ENCODE peak calls at places on chromosome 22, in five cellular contexts. O, R, U, J and L are unnamed samples.
A peak's percentile ranks its signal among the peaks of the same experiment; 100 is the strongest.

GRCh38 chr22:49519117-49519737 is 308.4 kb downstream of the BRD1 start:
- DNase-seq in O (no peak), R (no peak), U (no peak), J (no peak), L (no peak)

GRCh38 chr22:25475554-25476022 is 88.9 kb upstream of the GRK3 start:
- DNase-seq in O (no peak), R (no peak), U (peak; percentile 46), J (peak; percentile 90), L (no peak)

GRCh38 chr22:46057762-46058420 is 80.9 kb upstream of the WNT7B start:
- DNase-seq in O (no peak), R (peak; percentile 23), U (no peak), J (peak; percentile 80), L (no peak)

GRCh38 chr22:22371031-22371541 is 126.5 kb downstream of the VPREB1 start:
- DNase-seq in O (no peak), R (no peak), U (no peak), J (no peak), L (no peak)

GRCh38 chr22:41215926-41216325 is 10.8 kb downstream of the L3MBTL2 start:
- DNase-seq in O (no peak), R (no peak), U (no peak), J (no peak), L (no peak)

GRCh38 chr22:27186643-27187042 is 529.3 kb downstream of the MIAT start:
- DNase-seq in O (no peak), R (no peak), U (no peak), J (no peak), L (no peak)

GRCh38 chr22:29270475-29271271 is 2.6 kb downstream of the EWSR1 start:
- DNase-seq in O (no peak), R (no peak), U (no peak), J (no peak), L (no peak)

GRCh38 chr22:36377022-36377631 is 10.6 kb downstream of the MYH9 start:
- DNase-seq in O (no peak), R (no peak), U (no peak), J (no peak), L (no peak)

GRCh38 chr22:41286639-41287091 is 678 bp upstream of the RANGAP1 start:
- DNase-seq in O (no peak), R (peak; percentile 32), U (no peak), J (peak; percentile 18), L (no peak)

GRCh38 chr22:45891471-45891995 is 85.4 kb downstream of the WNT7B start:
- DNase-seq in O (no peak), R (no peak), U (no peak), J (no peak), L (no peak)

GRCh38 chr22:17569971-17570511 is 6.7 kb downstream of the SLC25A18 start:
- DNase-seq in O (no peak), R (no peak), U (peak; percentile 61), J (no peak), L (no peak)

GRCh38 chr22:49717322-49717919 is 110.3 kb downstream of the BRD1 start:
- DNase-seq in O (no peak), R (no peak), U (no peak), J (no peak), L (no peak)

GRCh38 chr22:26555478-26555877 is 34.5 kb downstream of the TPST2 start:
- DNase-seq in O (no peak), R (no peak), U (no peak), J (no peak), L (no peak)

GRCh38 chr22:20819471-20819870 is 39.1 kb downstream of the PI4KA start:
- DNase-seq in O (no peak), R (no peak), U (no peak), J (no peak), L (no peak)

GRCh38 chr22:27329471-27329870 is 472.1 kb downstream of the MN1 start:
- DNase-seq in O (no peak), R (no peak), U (no peak), J (no peak), L (no peak)

GRCh38 chr22:42719656-42720262 is 911 bp downstream of the A4GALT start:
- DNase-seq in O (no peak), R (no peak), U (no peak), J (no peak), L (no peak)

GRCh38 chr22:19178065-19178658 is 374 bp downstream of the SLC25A1 start:
- DNase-seq in O (peak; percentile 13), R (peak; percentile 59), U (peak; percentile 71), J (no peak), L (no peak)

GRCh38 chr22:50656122-50657070 is 16.2 kb upstream of the SHANK3 start:
- DNase-seq in O (peak; percentile 46), R (no peak), U (no peak), J (no peak), L (no peak)

GRCh38 chr22:50119169-50119767 is 29.5 kb downstream of the MOV10L1 start:
- DNase-seq in O (no peak), R (no peak), U (no peak), J (no peak), L (no peak)

GRCh38 chr22:36823177-36823839 is 6.5 kb upstream of the PVALB start:
- DNase-seq in O (no peak), R (no peak), U (no peak), J (no peak), L (no peak)

GRCh38 chr22:19732403-19733113 is 9.2 kb downstream of the GP1BB start:
- DNase-seq in O (no peak), R (no peak), U (no peak), J (no peak), L (no peak)

GRCh38 chr22:39518996-39519680 is 1.2 kb upstream of the ATF4 start:
- DNase-seq in O (peak; percentile 43), R (no peak), U (no peak), J (peak; percentile 37), L (no peak)

GRCh38 chr22:37421468-37421877 is 5.8 kb downstream of the ELFN2 start:
- DNase-seq in O (no peak), R (no peak), U (no peak), J (no peak), L (no peak)

GRCh38 chr22:43090130-43090789 is 1.1 kb upstream of the TTLL1 start:
- DNase-seq in O (peak; percentile 82), R (peak; percentile 36), U (peak; percentile 28), J (peak; percentile 57), L (peak; percentile 21)

GRCh38 chr22:35629406-35630234 is 12.5 kb upstream of the MB start:
- DNase-seq in O (peak; percentile 84), R (peak; percentile 29), U (no peak), J (no peak), L (peak; percentile 52)

GRCh38 chr22:46138058-46138797 is 12.1 kb upstream of the PPARA start:
- DNase-seq in O (no peak), R (no peak), U (no peak), J (no peak), L (no peak)

GRCh38 chr22:22682807-22683667 is 38.6 kb downstream of the GGTLC2 start:
- DNase-seq in O (peak; percentile 18), R (no peak), U (no peak), J (no peak), L (no peak)

GRCh38 chr22:42328130-42328821 is 57.8 kb upstream of the TCF20 start:
- DNase-seq in O (no peak), R (no peak), U (no peak), J (no peak), L (no peak)

GRCh38 chr22:37010976-37011375 is 8.3 kb downstream of the TST start:
- DNase-seq in O (no peak), R (no peak), U (no peak), J (no peak), L (no peak)

GRCh38 chr22:50138036-50138435 is 32.5 kb upstream of the PANX2 start:
- DNase-seq in O (no peak), R (no peak), U (no peak), J (no peak), L (no peak)

GRCh38 chr22:43209971-43210370 is 23.0 kb upstream of the TTLL12 start:
- DNase-seq in O (no peak), R (no peak), U (no peak), J (no peak), L (no peak)

GRCh38 chr22:47616396-47617020 is 854.1 kb downstream of the TBC1D22A start:
- DNase-seq in O (no peak), R (no peak), U (no peak), J (no peak), L (no peak)

GRCh38 chr22:40324468-40325305 is 21.6 kb upstream of the ADSL start:
- DNase-seq in O (no peak), R (peak; percentile 26), U (no peak), J (no peak), L (no peak)

GRCh38 chr22:48228468-48228867 is 1466.0 kb downstream of the TBC1D22A start:
- DNase-seq in O (no peak), R (no peak), U (no peak), J (no peak), L (no peak)

GRCh38 chr22:29313126-29314071 is 2.1 kb downstream of the RASL10A start:
- DNase-seq in O (no peak), R (no peak), U (peak; percentile 70), J (no peak), L (no peak)

GRCh38 chr22:46902998-46903916 is 140.8 kb downstream of the TBC1D22A start:
- DNase-seq in O (no peak), R (no peak), U (peak; percentile 5), J (no peak), L (no peak)

GRCh38 chr22:24247564-24248344 is 2.9 kb upstream of the GGT5 start:
- DNase-seq in O (peak; percentile 93), R (peak; percentile 53), U (peak; percentile 83), J (peak; percentile 20), L (peak; percentile 31)

GRCh38 chr22:24772493-24773220 is 1.9 kb downstream of the PIWIL3 start:
- DNase-seq in O (peak; percentile 71), R (no peak), U (no peak), J (peak; percentile 2), L (no peak)

GRCh38 chr22:50702821-50703725 is 30.4 kb downstream of the SHANK3 start:
- DNase-seq in O (no peak), R (no peak), U (no peak), J (no peak), L (no peak)